ENCODE peak calls at places on chromosomes 11 and 22, in four cellular contexts. W is mucosa of gallbladder, E is epithelial cell of prostate, S is choroid plexus epithelial cell. H is an unnamed sample.

GRCh38 chr22:24185001-24185500 is 3.8 kb downstream of the SUSD2 start:
- DNase-seq in W (no peak), E (no peak), S (no peak), H (no peak)

GRCh38 chr22:22507743-22508273 is 734 bp downstream of the ZNF280B start:
- DNase-seq in W (no peak), E (no peak), S (no peak), H (no peak)

GRCh38 chr22:25390297-25391240 is 171.1 kb downstream of the CRYBB2 start:
- DNase-seq in W (no peak), E (no peak), S (no peak), H (no peak)

GRCh38 chr11:57479925-57480324 is 19.6 kb downstream of the RTN4RL2 start:
- DNase-seq in W (no peak), E (no peak), S (no peak), H (no peak)

GRCh38 chr11:133815636-133816035 is 29.7 kb downstream of the SPATA19 start:
- DNase-seq in W (no peak), E (no peak), S (no peak), H (no peak)

GRCh38 chr11:16839821-16840220 is 101.4 kb downstream of the C11orf58 start:
- DNase-seq in W (no peak), E (no peak), S (no peak), H (no peak)

GRCh38 chr22:26778372-26778771 is 121.0 kb downstream of the MIAT start:
- DNase-seq in W (no peak), E (no peak), S (no peak), H (no peak)

GRCh38 chr11:11069741-11070550 is 212.1 kb upstream of the ZBED5 start:
- DNase-seq in W (no peak), E (no peak), S (no peak), H (no peak)

GRCh38 chr11:32435152-32435480 is 223 bp downstream of the WT1 start:
- DNase-seq in W (no peak), E (no peak), S (no peak), H (no peak)

GRCh38 chr22:27631641-27632040 is 169.9 kb downstream of the MN1 start:
- DNase-seq in W (no peak), E (no peak), S (no peak), H (no peak)

GRCh38 chr11:66277475-66278391 is at the start of gene CNIH2:
- DNase-seq in W (no peak), E (no peak), S (no peak), H (no peak)

GRCh38 chr22:39612811-39613548 is 42.4 kb downstream of the CACNA1I start:
- DNase-seq in W (no peak), E (no peak), S (no peak), H (no peak)

GRCh38 chr11:133966924-133967598 is 10.3 kb upstream of the IGSF9B start:
- DNase-seq in W (no peak), E (no peak), S (no peak), H (no peak)

GRCh38 chr22:38032681-38033521 is 24.3 kb upstream of the PICK1 start:
- DNase-seq in W (peak), E (no peak), S (peak), H (no peak)

GRCh38 chr11:398826-399225 is 4.8 kb downstream of the PKP3 start:
- DNase-seq in W (no peak), E (no peak), S (no peak), H (no peak)

GRCh38 chr11:57379732-57380131 is 1.2 kb downstream of the PRG3 start:
- DNase-seq in W (peak), E (no peak), S (peak), H (no peak)

GRCh38 chr11:125207866-125208425 is 43.4 kb downstream of the PKNOX2 start:
- DNase-seq in W (no peak), E (no peak), S (peak), H (peak)

GRCh38 chr22:29126670-29127069 is 53.8 kb downstream of the KREMEN1 start:
- DNase-seq in W (no peak), E (no peak), S (no peak), H (no peak)

GRCh38 chr11:47124675-47125074 is 52.0 kb downstream of the ARFGAP2 start:
- DNase-seq in W (no peak), E (no peak), S (no peak), H (no peak)

GRCh38 chr11:8093931-8094575 is 13.0 kb downstream of the TUB start:
- DNase-seq in W (peak), E (no peak), S (no peak), H (no peak)

GRCh38 chr22:35275580-35275979 is 18.3 kb downstream of the HMGXB4 start:
- DNase-seq in W (no peak), E (no peak), S (peak), H (no peak)

GRCh38 chr22:28282346-28282745 is 363.3 kb upstream of the PITPNB start:
- DNase-seq in W (no peak), E (no peak), S (peak), H (no peak)

GRCh38 chr11:57458410-57459111 is 1.8 kb upstream of the RTN4RL2 start:
- DNase-seq in W (peak), E (no peak), S (no peak), H (no peak)

GRCh38 chr11:16920559-16920958 is 93.7 kb downstream of the PLEKHA7 start:
- DNase-seq in W (no peak), E (no peak), S (no peak), H (no peak)

GRCh38 chr22:28710112-28710888 is 30.7 kb upstream of the TTC28 start:
- DNase-seq in W (no peak), E (peak), S (peak), H (no peak)

GRCh38 chr11:75402002-75402773 is 2.9 kb downstream of the RPS3 start:
- DNase-seq in W (no peak), E (no peak), S (no peak), H (no peak)

GRCh38 chr11:117841582-117842031 is 17.1 kb upstream of the FXYD2 start:
- DNase-seq in W (peak), E (no peak), S (no peak), H (no peak)

GRCh38 chr11:1771700-1772099 is 8.0 kb upstream of the CTSD start:
- DNase-seq in W (peak), E (no peak), S (peak), H (no peak)

GRCh38 chr22:22941831-22942510 is 54.4 kb downstream of the IGLL5 start:
- DNase-seq in W (no peak), E (no peak), S (no peak), H (no peak)

GRCh38 chr11:121863126-121863525 is 252.9 kb downstream of the BLID start:
- DNase-seq in W (no peak), E (no peak), S (no peak), H (no peak)

GRCh38 chr11:125314264-125315087 is 149.9 kb downstream of the PKNOX2 start:
- DNase-seq in W (no peak), E (no peak), S (no peak), H (no peak)

GRCh38 chr11:63993983-63994382 is 7.7 kb downstream of the OTUB1 start:
- DNase-seq in W (no peak), E (no peak), S (no peak), H (no peak)

GRCh38 chr22:28246392-28246791 is 327.3 kb upstream of the PITPNB start:
- DNase-seq in W (no peak), E (no peak), S (peak), H (no peak)

GRCh38 chr22:27412866-27413445 is 388.6 kb downstream of the MN1 start:
- DNase-seq in W (no peak), E (peak), S (no peak), H (peak)

H was measured in keratinocyte.